ENCODE peak calls at places on chromosomes 7 and 10, in eight cellular contexts. One of them, this sample, is unnamed.
A peak's percentile ranks its signal among the peaks of the same experiment; 100 is the strongest.

GRCh38 chr10:45308707-45309106 is 6.7 kb downstream of the OR13A1 start:
- DNase-seq in cardiac fibroblast: no peak
- DNase-seq in suprapubic skin: no peak
- DNase-seq in adrenal gland: no peak
- DNase-seq in pancreas: no peak
- DNase-seq in mucosa of descending colon: no peak
- DNase-seq in brain microvascular endothelial cell: no peak
- DNase-seq in sigmoid colon: no peak
- DNase-seq in this sample: no peak

GRCh38 chr7:34612671-34613070 is 45.3 kb upstream of the NPSR1 start:
- DNase-seq in cardiac fibroblast: peak; percentile 2
- DNase-seq in suprapubic skin: no peak
- DNase-seq in adrenal gland: no peak
- DNase-seq in pancreas: no peak
- DNase-seq in mucosa of descending colon: no peak
- DNase-seq in brain microvascular endothelial cell: no peak
- DNase-seq in sigmoid colon: no peak
- DNase-seq in this sample: peak; percentile 59

GRCh38 chr7:98137826-98138151 is 31.1 kb downstream of the LMTK2 start:
- DNase-seq in cardiac fibroblast: no peak
- DNase-seq in suprapubic skin: no peak
- DNase-seq in adrenal gland: no peak
- DNase-seq in pancreas: no peak
- DNase-seq in mucosa of descending colon: no peak
- DNase-seq in brain microvascular endothelial cell: no peak
- DNase-seq in sigmoid colon: no peak
- DNase-seq in this sample: no peak

GRCh38 chr7:104931181-104931781 is 82.7 kb upstream of the KMT2E start:
- DNase-seq in cardiac fibroblast: no peak
- DNase-seq in suprapubic skin: no peak
- DNase-seq in adrenal gland: no peak
- DNase-seq in pancreas: peak; percentile 78
- DNase-seq in mucosa of descending colon: no peak
- DNase-seq in brain microvascular endothelial cell: no peak
- DNase-seq in sigmoid colon: no peak
- DNase-seq in this sample: no peak

GRCh38 chr7:33248663-33249062 is 119.3 kb downstream of the BBS9 start:
- DNase-seq in cardiac fibroblast: peak; percentile 42
- DNase-seq in suprapubic skin: no peak
- DNase-seq in adrenal gland: no peak
- DNase-seq in pancreas: no peak
- DNase-seq in mucosa of descending colon: no peak
- DNase-seq in brain microvascular endothelial cell: no peak
- DNase-seq in sigmoid colon: no peak
- DNase-seq in this sample: no peak

GRCh38 chr10:95560288-95561199 is 627 bp downstream of the SORBS1 start:
- DNase-seq in cardiac fibroblast: peak; percentile 32
- DNase-seq in suprapubic skin: peak; percentile 81
- DNase-seq in adrenal gland: peak; percentile 50
- DNase-seq in pancreas: peak; percentile 70
- DNase-seq in mucosa of descending colon: peak; percentile 79
- DNase-seq in brain microvascular endothelial cell: peak; percentile 1
- DNase-seq in sigmoid colon: peak; percentile 80
- DNase-seq in this sample: peak; percentile 13

GRCh38 chr7:89757910-89758309 is 396.4 kb upstream of the STEAP1 start:
- DNase-seq in cardiac fibroblast: no peak
- DNase-seq in suprapubic skin: no peak
- DNase-seq in adrenal gland: no peak
- DNase-seq in pancreas: no peak
- DNase-seq in mucosa of descending colon: no peak
- DNase-seq in brain microvascular endothelial cell: no peak
- DNase-seq in sigmoid colon: no peak
- DNase-seq in this sample: no peak

GRCh38 chr7:1257221-1257620 is 24.5 kb downstream of the UNCX start:
- DNase-seq in cardiac fibroblast: no peak
- DNase-seq in suprapubic skin: no peak
- DNase-seq in adrenal gland: no peak
- DNase-seq in pancreas: no peak
- DNase-seq in mucosa of descending colon: peak; percentile 15
- DNase-seq in brain microvascular endothelial cell: no peak
- DNase-seq in sigmoid colon: no peak
- DNase-seq in this sample: no peak

GRCh38 chr7:30923009-30923773 is 11.5 kb downstream of the AQP1 start:
- DNase-seq in cardiac fibroblast: no peak
- DNase-seq in suprapubic skin: peak; percentile 49
- DNase-seq in adrenal gland: peak; percentile 12
- DNase-seq in pancreas: peak; percentile 6
- DNase-seq in mucosa of descending colon: peak; percentile 34
- DNase-seq in brain microvascular endothelial cell: no peak
- DNase-seq in sigmoid colon: peak; percentile 54
- DNase-seq in this sample: no peak

GRCh38 chr7:50921114-50921513 is 138.4 kb upstream of the GRB10 start:
- DNase-seq in cardiac fibroblast: no peak
- DNase-seq in suprapubic skin: no peak
- DNase-seq in adrenal gland: no peak
- DNase-seq in pancreas: no peak
- DNase-seq in mucosa of descending colon: no peak
- DNase-seq in brain microvascular endothelial cell: no peak
- DNase-seq in sigmoid colon: no peak
- DNase-seq in this sample: no peak

GRCh38 chr7:84025332-84025927 is 169.2 kb downstream of the SEMA3A start:
- DNase-seq in cardiac fibroblast: peak; percentile 81
- DNase-seq in suprapubic skin: no peak
- DNase-seq in adrenal gland: no peak
- DNase-seq in pancreas: no peak
- DNase-seq in mucosa of descending colon: no peak
- DNase-seq in brain microvascular endothelial cell: peak; percentile 95
- DNase-seq in sigmoid colon: peak; percentile 63
- DNase-seq in this sample: peak; percentile 97

GRCh38 chr10:114401195-114401741 is 3.0 kb downstream of the AFAP1L2 start:
- DNase-seq in cardiac fibroblast: no peak
- DNase-seq in suprapubic skin: peak; percentile 85
- DNase-seq in adrenal gland: no peak
- DNase-seq in pancreas: no peak
- DNase-seq in mucosa of descending colon: peak; percentile 64
- DNase-seq in brain microvascular endothelial cell: peak; percentile 58
- DNase-seq in sigmoid colon: peak; percentile 94
- DNase-seq in this sample: peak; percentile 19

GRCh38 chr7:143504215-143504936 is 26.7 kb downstream of the TAS2R41 start:
- DNase-seq in cardiac fibroblast: no peak
- DNase-seq in suprapubic skin: no peak
- DNase-seq in adrenal gland: no peak
- DNase-seq in pancreas: no peak
- DNase-seq in mucosa of descending colon: no peak
- DNase-seq in brain microvascular endothelial cell: peak; percentile 41
- DNase-seq in sigmoid colon: no peak
- DNase-seq in this sample: no peak

GRCh38 chr10:112446055-112446854 is 459 bp downstream of the ZDHHC6 start:
- DNase-seq in cardiac fibroblast: peak; percentile 44
- DNase-seq in suprapubic skin: no peak
- DNase-seq in adrenal gland: no peak
- DNase-seq in pancreas: peak; percentile 13
- DNase-seq in mucosa of descending colon: no peak
- DNase-seq in brain microvascular endothelial cell: no peak
- DNase-seq in sigmoid colon: no peak
- DNase-seq in this sample: no peak

GRCh38 chr7:82373890-82374289 is 69.7 kb downstream of the CACNA2D1 start:
- DNase-seq in cardiac fibroblast: no peak
- DNase-seq in suprapubic skin: no peak
- DNase-seq in adrenal gland: no peak
- DNase-seq in pancreas: no peak
- DNase-seq in mucosa of descending colon: no peak
- DNase-seq in brain microvascular endothelial cell: no peak
- DNase-seq in sigmoid colon: no peak
- DNase-seq in this sample: no peak

GRCh38 chr7:518630-519428 is 817 bp downstream of the PDGFA start:
- DNase-seq in cardiac fibroblast: peak; percentile 84
- DNase-seq in suprapubic skin: no peak
- DNase-seq in adrenal gland: peak; percentile 86
- DNase-seq in pancreas: peak; percentile 89
- DNase-seq in mucosa of descending colon: peak; percentile 88
- DNase-seq in brain microvascular endothelial cell: peak; percentile 51
- DNase-seq in sigmoid colon: peak; percentile 92
- DNase-seq in this sample: no peak

GRCh38 chr10:132710746-132711617 is 75.0 kb downstream of the NKX6-2 start:
- DNase-seq in cardiac fibroblast: no peak
- DNase-seq in suprapubic skin: peak; percentile 41
- DNase-seq in adrenal gland: no peak
- DNase-seq in pancreas: no peak
- DNase-seq in mucosa of descending colon: peak; percentile 25
- DNase-seq in brain microvascular endothelial cell: no peak
- DNase-seq in sigmoid colon: peak; percentile 54
- DNase-seq in this sample: no peak

GRCh38 chr7:47268826-47269465 is 313.0 kb downstream of the TNS3 start:
- DNase-seq in cardiac fibroblast: no peak
- DNase-seq in suprapubic skin: no peak
- DNase-seq in adrenal gland: no peak
- DNase-seq in pancreas: no peak
- DNase-seq in mucosa of descending colon: no peak
- DNase-seq in brain microvascular endothelial cell: no peak
- DNase-seq in sigmoid colon: no peak
- DNase-seq in this sample: no peak

GRCh38 chr7:100048680-100049079 is 894 bp upstream of the ZSCAN21 start:
- DNase-seq in cardiac fibroblast: no peak
- DNase-seq in suprapubic skin: no peak
- DNase-seq in adrenal gland: no peak
- DNase-seq in pancreas: no peak
- DNase-seq in mucosa of descending colon: no peak
- DNase-seq in brain microvascular endothelial cell: no peak
- DNase-seq in sigmoid colon: no peak
- DNase-seq in this sample: no peak

GRCh38 chr10:62182171-62182570 is 86.5 kb downstream of the RTKN2 start:
- DNase-seq in cardiac fibroblast: no peak
- DNase-seq in suprapubic skin: no peak
- DNase-seq in adrenal gland: no peak
- DNase-seq in pancreas: no peak
- DNase-seq in mucosa of descending colon: no peak
- DNase-seq in brain microvascular endothelial cell: no peak
- DNase-seq in sigmoid colon: no peak
- DNase-seq in this sample: no peak

GRCh38 chr7:54888067-54888735 is 129.2 kb upstream of the SEC61G start:
- DNase-seq in cardiac fibroblast: no peak
- DNase-seq in suprapubic skin: no peak
- DNase-seq in adrenal gland: peak; percentile 32
- DNase-seq in pancreas: no peak
- DNase-seq in mucosa of descending colon: no peak
- DNase-seq in brain microvascular endothelial cell: no peak
- DNase-seq in sigmoid colon: no peak
- DNase-seq in this sample: no peak

GRCh38 chr10:3774018-3774813 is 10.8 kb downstream of the KLF6 start:
- DNase-seq in cardiac fibroblast: peak; percentile 86
- DNase-seq in suprapubic skin: no peak
- DNase-seq in adrenal gland: no peak
- DNase-seq in pancreas: no peak
- DNase-seq in mucosa of descending colon: no peak
- DNase-seq in brain microvascular endothelial cell: peak; percentile 86
- DNase-seq in sigmoid colon: no peak
- DNase-seq in this sample: no peak

GRCh38 chr7:56063882-56064625 is at the start of gene SUMF2:
- DNase-seq in cardiac fibroblast: peak; percentile 90
- DNase-seq in suprapubic skin: peak; percentile 92
- DNase-seq in adrenal gland: peak; percentile 92
- DNase-seq in pancreas: peak; percentile 87
- DNase-seq in mucosa of descending colon: peak; percentile 93
- DNase-seq in brain microvascular endothelial cell: peak; percentile 74
- DNase-seq in sigmoid colon: peak; percentile 94
- DNase-seq in this sample: peak; percentile 56
- TF ChIP-seq CTCF in cardiac fibroblast: peak; percentile 12
- TF ChIP-seq CTCF in suprapubic skin: no peak
- TF ChIP-seq CTCF in adrenal gland: no peak
- TF ChIP-seq CTCF in pancreas: no peak
- TF ChIP-seq CTCF in mucosa of descending colon: no peak
- TF ChIP-seq CTCF in brain microvascular endothelial cell: peak; percentile 22
- TF ChIP-seq CTCF in sigmoid colon: no peak
- TF ChIP-seq CTCF in this sample: peak; percentile 13

GRCh38 chr10:23648618-23649017 is 209.7 kb downstream of the OTUD1 start:
- DNase-seq in cardiac fibroblast: no peak
- DNase-seq in suprapubic skin: no peak
- DNase-seq in adrenal gland: no peak
- DNase-seq in pancreas: peak; percentile 23
- DNase-seq in mucosa of descending colon: no peak
- DNase-seq in brain microvascular endothelial cell: no peak
- DNase-seq in sigmoid colon: no peak
- DNase-seq in this sample: no peak
- H3K4me3 ChIP-seq in cardiac fibroblast: no peak overlapping the region
- H3K4me3 ChIP-seq in suprapubic skin: no peak overlapping the region
- H3K4me3 ChIP-seq in adrenal gland: no peak overlapping the region
- H3K4me3 ChIP-seq in pancreas: no peak overlapping the region
- H3K4me3 ChIP-seq in mucosa of descending colon: no peak overlapping the region
- H3K4me3 ChIP-seq in brain microvascular endothelial cell: no peak overlapping the region
- H3K4me3 ChIP-seq in sigmoid colon: no peak overlapping the region
- H3K4me3 ChIP-seq in this sample: no peak overlapping the region

DNA sequence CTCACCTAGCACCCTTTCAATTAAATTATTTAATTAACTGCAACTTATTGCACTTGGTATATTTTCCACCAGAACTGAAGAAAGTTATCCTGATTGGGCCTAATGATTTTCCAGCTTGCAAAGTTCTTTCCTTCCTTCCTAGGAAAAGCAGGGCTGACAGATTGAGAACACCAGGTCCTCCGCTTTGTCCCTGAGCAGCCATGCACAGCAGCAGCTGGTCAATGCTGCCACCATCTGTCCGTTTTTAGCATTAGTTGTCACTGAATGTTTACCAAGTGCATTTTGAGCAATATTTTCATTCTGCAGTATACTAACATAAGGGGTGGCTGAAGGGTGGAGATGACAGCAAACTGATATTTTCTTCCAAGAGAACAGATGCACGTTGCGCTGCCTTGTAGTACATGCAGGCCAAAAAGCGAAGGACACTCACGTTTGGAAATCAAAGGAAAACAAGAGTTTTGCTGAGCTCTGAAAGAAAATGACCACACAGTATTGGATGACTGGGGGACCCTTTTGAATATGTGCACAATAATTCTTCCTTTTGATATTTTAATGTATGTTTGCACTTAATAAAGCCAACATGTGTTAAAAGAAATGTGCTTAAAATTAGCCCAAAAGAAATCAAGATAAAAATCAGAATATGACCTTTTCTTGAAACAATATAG is 248.8 kb upstream of the PTN start:
- DNase-seq in cardiac fibroblast: peak; percentile 87
- DNase-seq in suprapubic skin: no peak
- DNase-seq in adrenal gland: peak; percentile 46
- DNase-seq in pancreas: no peak
- DNase-seq in mucosa of descending colon: no peak
- DNase-seq in brain microvascular endothelial cell: peak; percentile 81
- DNase-seq in sigmoid colon: peak; percentile 80
- DNase-seq in this sample: peak; percentile 65
- TF ChIP-seq CTCF in cardiac fibroblast: peak; percentile 81
- TF ChIP-seq CTCF in suprapubic skin: peak; percentile 25
- TF ChIP-seq CTCF in adrenal gland: peak; percentile 71
- TF ChIP-seq CTCF in pancreas: peak; percentile 10
- TF ChIP-seq CTCF in mucosa of descending colon: peak; percentile 40
- TF ChIP-seq CTCF in brain microvascular endothelial cell: peak; percentile 90
- TF ChIP-seq CTCF in sigmoid colon: peak; percentile 71
- TF ChIP-seq CTCF in this sample: peak; percentile 86

DNA sequence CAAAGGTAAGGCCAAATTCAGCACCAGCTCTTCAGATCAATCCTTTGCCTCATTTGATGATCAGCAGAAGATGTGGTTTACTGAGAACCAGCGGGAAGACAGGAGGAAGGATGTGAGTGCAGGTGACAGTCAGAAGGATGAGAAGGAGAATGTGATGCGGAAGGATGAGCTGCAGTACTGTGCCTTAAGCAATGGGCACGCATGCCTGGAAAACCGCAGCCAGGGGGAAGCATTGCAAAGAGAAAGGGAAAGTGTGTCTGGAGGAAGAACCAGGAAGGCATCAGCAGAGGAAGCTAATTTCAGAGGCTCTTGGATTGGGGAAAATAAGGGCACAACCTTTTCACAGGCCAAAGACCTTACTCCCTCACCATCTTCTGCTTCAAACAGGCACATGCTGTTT is 25.7 kb downstream of the C10orf71 start:
- DNase-seq in cardiac fibroblast: peak; percentile 3
- DNase-seq in suprapubic skin: no peak
- DNase-seq in adrenal gland: no peak
- DNase-seq in pancreas: no peak
- DNase-seq in mucosa of descending colon: no peak
- DNase-seq in brain microvascular endothelial cell: no peak
- DNase-seq in sigmoid colon: no peak
- DNase-seq in this sample: no peak
- H3K4me3 ChIP-seq in cardiac fibroblast: no peak overlapping the region
- H3K4me3 ChIP-seq in suprapubic skin: no peak overlapping the region
- H3K4me3 ChIP-seq in adrenal gland: no peak overlapping the region
- H3K4me3 ChIP-seq in pancreas: no peak overlapping the region
- H3K4me3 ChIP-seq in mucosa of descending colon: no peak overlapping the region
- H3K4me3 ChIP-seq in brain microvascular endothelial cell: no peak overlapping the region
- H3K4me3 ChIP-seq in sigmoid colon: no peak overlapping the region
- H3K4me3 ChIP-seq in this sample: no peak overlapping the region